ENCODE peak calls at places on chromosomes 13 and 19, in eight cellular contexts. H, Y, Q, A, F, O, S and D are unnamed samples.
A peak's percentile ranks its signal among the peaks of the same experiment; 100 is the strongest.

GRCh38 chr13:30743319-30744055 is 8.1 kb downstream of the ALOX5AP start:
- DNase-seq in F (peak; percentile 71), Y (peak; percentile 89), H (no peak), A (peak; percentile 99), O (peak; percentile 47), Q (no peak), S (no peak), D (peak; percentile 81)

GRCh38 chr19:677201-677600 is 1.0 kb downstream of the FSTL3 start:
- DNase-seq in Q (no peak), O (peak; percentile 94), F (peak; percentile 64), H (no peak), A (peak; percentile 79), S (peak; percentile 86), Y (peak; percentile 86), D (peak; percentile 86)

GRCh38 chr13:30744056-30744684 is 8.8 kb downstream of the ALOX5AP start:
- DNase-seq in Y (peak; percentile 35), S (peak; percentile 33), Q (peak; percentile 95), F (peak; percentile 92), A (peak; percentile 61), O (peak; percentile 65), H (peak; percentile 11), D (peak; percentile 28)

GRCh38 chr19:37972803-37973202 is 65.8 kb downstream of the SIPA1L3 start:
- DNase-seq in Y (peak; percentile 60), H (no peak), S (no peak), F (no peak), A (no peak), Q (no peak), O (no peak), D (no peak)

GRCh38 chr19:29845576-29846176 is 33.9 kb downstream of the CCNE1 start:
- DNase-seq in Q (no peak), O (peak; percentile 54), A (peak; percentile 18), S (no peak), F (peak; percentile 54), H (peak; percentile 40), Y (peak; percentile 84), D (no peak)

GRCh38 chr19:37654833-37655688 is at the start of gene ZFP30:
- DNase-seq in Q (peak; percentile 33), S (peak; percentile 78), Y (peak; percentile 94), A (peak; percentile 81), O (peak; percentile 87), F (peak; percentile 93), H (peak; percentile 88), D (peak; percentile 89)

GRCh38 chr19:50780753-50781480 is 9.3 kb upstream of the ACP4 start:
- DNase-seq in Y (no peak), O (no peak), Q (no peak), A (no peak), F (no peak), S (no peak), H (no peak), D (no peak)

GRCh38 chr13:85638265-85638664 is 161.0 kb downstream of the SLITRK6 start:
- DNase-seq in F (no peak), A (no peak), H (no peak), O (no peak), Y (no peak), Q (no peak), S (no peak), D (no peak)

GRCh38 chr19:35978832-35979365 is 16.1 kb upstream of the SDHAF1 start:
- DNase-seq in H (no peak), Y (no peak), O (no peak), A (no peak), F (no peak), S (no peak), Q (no peak), D (no peak)

GRCh38 chr19:30559446-30559845 is 187.3 kb downstream of the ZNF536 start:
- DNase-seq in O (no peak), A (no peak), F (no peak), S (no peak), H (no peak), Y (no peak), Q (no peak), D (no peak)

GRCh38 chr19:5122671-5123409 is 153.9 kb downstream of the KDM4B start:
- DNase-seq in O (no peak), F (no peak), S (no peak), A (no peak), Q (no peak), Y (no peak), H (no peak), D (no peak)

GRCh38 chr19:44003461-44004134 is 841 bp downstream of the ZNF230 start:
- DNase-seq in Y (no peak), A (no peak), H (peak; percentile 18), S (no peak), O (peak; percentile 17), F (no peak), Q (no peak), D (no peak)

GRCh38 chr19:1074512-1075283 is 7.7 kb downstream of the ARHGAP45 start:
- DNase-seq in H (peak; percentile 96), Y (peak; percentile 74), Q (no peak), A (no peak), S (peak; percentile 91), F (peak; percentile 97), O (peak; percentile 74), D (no peak)

GRCh38 chr19:46981296-46981695 is 38.3 kb upstream of the NPAS1 start:
- DNase-seq in Q (no peak), Y (no peak), S (no peak), F (no peak), H (no peak), O (no peak), A (no peak), D (no peak)

GRCh38 chr19:46978470-46978869 is 41.2 kb upstream of the NPAS1 start:
- DNase-seq in Q (no peak), S (no peak), O (no peak), F (no peak), H (no peak), Y (no peak), A (no peak), D (no peak)

GRCh38 chr19:46979770-46980105 is 39.9 kb upstream of the NPAS1 start:
- DNase-seq in Y (no peak), A (no peak), Q (no peak), O (no peak), F (no peak), H (no peak), S (no peak), D (no peak)

GRCh38 chr19:46979103-46979769 is 40.4 kb upstream of the NPAS1 start:
- DNase-seq in O (no peak), A (no peak), F (no peak), S (no peak), Q (no peak), Y (no peak), H (no peak), D (no peak)

GRCh38 chr19:46980756-46981155 is 38.9 kb upstream of the NPAS1 start:
- DNase-seq in A (no peak), O (no peak), H (no peak), Q (no peak), F (no peak), S (no peak), Y (no peak), D (no peak)
- H3K4me1 ChIP-seq in A (peaks cover 34% of the 10 kb centered on the region), O (peaks cover 42% of the 10 kb centered on the region), H (peaks cover 18% of the 10 kb centered on the region), Q (peaks cover 3% of the 10 kb centered on the region), F (no peaks in the 10 kb centered on the region), S (peaks cover 75% of the 10 kb centered on the region), Y (peaks cover 56% of the 10 kb centered on the region), D (peaks cover 15% of the 10 kb centered on the region)

DNA sequence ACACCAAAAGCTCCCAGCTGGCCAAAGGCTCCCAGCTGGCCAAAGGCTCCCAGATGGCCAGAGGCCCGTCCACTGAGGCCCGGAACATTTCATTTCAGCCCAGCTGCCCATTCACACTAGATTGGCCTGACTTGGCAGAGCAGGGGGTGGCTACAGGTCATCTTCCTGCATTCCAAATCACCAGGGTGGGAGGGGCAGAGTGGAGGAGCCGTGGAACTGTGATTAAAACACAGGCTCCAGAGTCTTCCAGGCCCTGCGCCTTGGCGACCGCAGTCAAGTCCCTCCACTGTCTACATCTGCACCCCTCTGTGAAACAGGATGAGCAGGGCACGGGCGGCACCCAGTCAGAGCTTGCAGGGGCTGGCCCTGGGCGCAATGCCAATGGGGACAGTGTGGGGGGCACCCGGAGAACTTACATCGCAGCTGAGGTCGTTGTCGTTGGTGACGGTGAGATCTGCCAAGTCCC is 10.2 kb upstream of the PRKD2 start:
- DNase-seq in A (no peak), Y (no peak), O (no peak), H (no peak), S (no peak), Q (no peak), F (no peak), D (no peak)
- TF ChIP-seq POLR2A in A (no peak), Y (no peak), O (no peak), H (no peak), S (no peak), Q (no peak), F (no peak), D (no peak)

DNA sequence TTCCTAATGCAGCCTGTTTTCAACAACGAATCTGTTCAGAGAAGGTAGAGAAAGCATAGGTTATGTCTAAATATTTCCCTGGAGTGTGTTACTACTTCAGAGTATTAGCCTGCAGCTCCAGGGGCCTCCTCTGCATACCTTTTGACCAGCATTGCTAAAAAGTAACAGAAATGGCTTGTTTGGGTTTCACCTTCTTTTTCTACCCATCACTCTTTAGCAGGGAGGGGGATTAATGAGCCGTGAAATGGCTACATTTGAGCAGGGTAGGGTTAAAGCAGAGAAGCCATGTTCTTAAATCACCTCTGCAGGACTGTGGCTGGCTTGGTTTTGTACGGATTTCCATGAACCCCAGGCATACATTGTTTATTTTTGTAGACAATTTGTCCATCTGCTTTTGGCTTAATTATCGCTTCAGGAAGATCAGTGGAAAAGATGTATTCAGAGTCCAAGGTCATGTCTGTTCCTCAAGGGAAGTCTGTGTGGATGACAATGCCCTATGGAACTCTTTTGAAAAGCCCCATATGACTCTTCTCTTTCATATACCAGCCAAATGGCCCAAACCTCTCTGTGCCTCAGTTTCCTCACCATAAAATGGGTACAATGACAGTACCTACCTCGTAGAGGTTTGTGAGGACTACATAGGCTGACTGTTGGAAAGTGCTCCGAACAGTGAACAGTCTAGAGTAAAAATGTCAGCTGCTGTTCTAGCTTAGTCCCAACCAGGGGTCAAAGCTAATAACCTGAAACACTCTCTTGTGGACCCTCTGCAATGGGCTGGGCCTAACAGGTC is 104.4 kb downstream of the COL4A2 start:
- DNase-seq in F (no peak), S (no peak), H (no peak), Q (no peak), O (no peak), A (no peak), Y (no peak), D (no peak)
- H3K4me1 ChIP-seq in F (no peaks in the 10 kb centered on the region), S (peaks cover 75% of the 10 kb centered on the region), H (no peaks in the 10 kb centered on the region), Q (peaks cover 4% of the 10 kb centered on the region), O (peaks cover 4% of the 10 kb centered on the region), A (peaks cover 43% of the 10 kb centered on the region), Y (peaks cover 32% of the 10 kb centered on the region), D (peaks cover 38% of the 10 kb centered on the region)

DNA sequence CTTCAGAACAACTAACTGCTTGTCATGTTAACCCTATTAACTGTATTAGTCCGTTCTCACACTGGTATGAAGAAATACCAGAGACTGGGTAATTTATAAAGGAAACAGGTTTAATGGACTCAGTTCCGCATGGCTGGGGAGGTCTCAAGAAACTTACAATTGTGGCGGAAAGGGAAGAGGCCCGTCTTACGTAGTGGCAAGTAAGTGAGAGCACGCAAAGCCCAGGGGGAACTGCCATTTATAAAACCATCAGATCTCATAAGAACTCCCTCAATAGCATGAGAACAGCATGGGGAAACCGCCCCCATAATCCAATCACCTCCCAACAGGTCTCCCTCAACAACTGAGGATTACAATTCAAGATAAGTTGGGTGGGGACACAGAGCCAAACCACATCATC is 34.7 kb downstream of the PHF11 start:
- DNase-seq in Y (no peak), S (no peak), A (no peak), Q (no peak), F (no peak), H (no peak), O (no peak), D (no peak)
- TF ChIP-seq POLR2A in Y (no peak), S (no peak), A (no peak), Q (no peak), F (no peak), H (no peak), O (no peak), D (no peak)